ENCODE peak calls at places on chromosomes 6 and 20, in six cellular contexts. One of them, this sample, is unnamed.

GRCh38 chr20:35288325-35289060 is 3.7 kb downstream of the FAM83C start:
- DNase-seq in right atrium auricular region: no peak
- DNase-seq in AG08395: no peak
- DNase-seq in lower lobe of right lung: no peak
- DNase-seq in NCI-H774: no peak
- DNase-seq in GM04503: no peak
- DNase-seq in this sample: no peak

GRCh38 chr20:15638781-15639180 is 934.5 kb downstream of the KIF16B start:
- DNase-seq in right atrium auricular region: no peak
- DNase-seq in AG08395: no peak
- DNase-seq in lower lobe of right lung: no peak
- DNase-seq in NCI-H774: no peak
- DNase-seq in GM04503: no peak
- DNase-seq in this sample: no peak

GRCh38 chr6:17703256-17703694 is 3.5 kb downstream of the NUP153 start:
- DNase-seq in right atrium auricular region: no peak
- DNase-seq in AG08395: peak; percentile 64
- DNase-seq in lower lobe of right lung: no peak
- DNase-seq in NCI-H774: no peak
- DNase-seq in GM04503: peak; percentile 71
- DNase-seq in this sample: no peak

GRCh38 chr6:5173862-5174643 is 86.7 kb downstream of the LYRM4 start:
- DNase-seq in right atrium auricular region: no peak
- DNase-seq in AG08395: no peak
- DNase-seq in lower lobe of right lung: no peak
- DNase-seq in NCI-H774: no peak
- DNase-seq in GM04503: no peak
- DNase-seq in this sample: no peak

GRCh38 chr6:125511809-125512341 is 210.1 kb upstream of the HDDC2 start:
- DNase-seq in right atrium auricular region: no peak
- DNase-seq in AG08395: no peak
- DNase-seq in lower lobe of right lung: no peak
- DNase-seq in NCI-H774: peak; percentile 55
- DNase-seq in GM04503: no peak
- DNase-seq in this sample: no peak

GRCh38 chr6:23587582-23587981 is 538.4 kb upstream of the NRSN1 start:
- DNase-seq in right atrium auricular region: no peak
- DNase-seq in AG08395: no peak
- DNase-seq in lower lobe of right lung: no peak
- DNase-seq in NCI-H774: no peak
- DNase-seq in GM04503: no peak
- DNase-seq in this sample: no peak

GRCh38 chr6:169109821-169110220 is 143.8 kb downstream of the THBS2 start:
- DNase-seq in right atrium auricular region: no peak
- DNase-seq in AG08395: no peak
- DNase-seq in lower lobe of right lung: no peak
- DNase-seq in NCI-H774: no peak
- DNase-seq in GM04503: no peak
- DNase-seq in this sample: no peak

GRCh38 chr6:33424855-33425667 is 5.2 kb downstream of the SYNGAP1 start:
- DNase-seq in right atrium auricular region: no peak
- DNase-seq in AG08395: no peak
- DNase-seq in lower lobe of right lung: no peak
- DNase-seq in NCI-H774: no peak
- DNase-seq in GM04503: no peak
- DNase-seq in this sample: no peak

GRCh38 chr6:150685860-150686259 is 86.2 kb downstream of the PLEKHG1 start:
- DNase-seq in right atrium auricular region: no peak
- DNase-seq in AG08395: peak; percentile 33
- DNase-seq in lower lobe of right lung: peak; percentile 58
- DNase-seq in NCI-H774: no peak
- DNase-seq in GM04503: no peak
- DNase-seq in this sample: peak; percentile 37

GRCh38 chr20:56987992-56988391 is 278.4 kb downstream of the BMP7 start:
- DNase-seq in right atrium auricular region: no peak
- DNase-seq in AG08395: no peak
- DNase-seq in lower lobe of right lung: no peak
- DNase-seq in NCI-H774: no peak
- DNase-seq in GM04503: no peak
- DNase-seq in this sample: no peak